ENCODE peak calls at places on chromosomes 1 and 21, in eight cellular contexts. C is GM03348; N is brain microvascular endothelial cell; Z is nephron progenitor cell; L is effector memory CD4-positive, alpha-beta T cell; A is left cardiac atrium; D is stomach; H is adipocyte. E is an unnamed sample.
A peak's percentile ranks its signal among the peaks of the same experiment; 100 is the strongest.

GRCh38 chr1:23159963-23160877 is 8.4 kb downstream of the LUZP1 start:
- DNase-seq in C (no peak), N (no peak), Z (no peak), L (no peak), A (no peak), D (no peak), H (no peak), E (no peak)

GRCh38 chr1:234154320-234155251 is 218.7 kb upstream of the COA6 start:
- DNase-seq in C (peak; percentile 72), N (peak; percentile 64), Z (peak; percentile 30), L (peak; percentile 2), A (no peak), D (no peak), H (peak; percentile 85), E (peak; percentile 19)

GRCh38 chr1:67094191-67094590 is 40.2 kb upstream of the SLC35D1 start:
- DNase-seq in C (no peak), N (no peak), Z (no peak), L (no peak), A (no peak), D (no peak), H (no peak), E (no peak)

GRCh38 chr1:107250169-107250568 is 109.3 kb downstream of the NTNG1 start:
- DNase-seq in C (no peak), N (no peak), Z (no peak), L (no peak), A (no peak), D (no peak), H (no peak), E (no peak)

GRCh38 chr21:45819478-45820170 is 161.9 kb upstream of the COL6A1 start:
- DNase-seq in C (no peak), N (no peak), Z (no peak), L (no peak), A (no peak), D (no peak), H (no peak), E (no peak)

GRCh38 chr21:32096411-32096810 is 182.4 kb downstream of the MIS18A start:
- DNase-seq in C (peak; percentile 54), N (no peak), Z (peak; percentile 25), L (no peak), A (peak; percentile 34), D (no peak), H (no peak), E (no peak)

GRCh38 chr1:223670458-223671159 is 5.1 kb upstream of the CAPN8 start:
- DNase-seq in C (peak; percentile 44), N (peak; percentile 9), Z (peak; percentile 58), L (no peak), A (no peak), D (peak; percentile 61), H (peak; percentile 14), E (no peak)

GRCh38 chr1:94056171-94056570 is 64.8 kb downstream of the ABCA4 start:
- DNase-seq in C (no peak), N (no peak), Z (no peak), L (no peak), A (no peak), D (no peak), H (no peak), E (no peak)

GRCh38 chr1:59903136-59903754 is 23.3 kb downstream of the CYP2J2 start:
- DNase-seq in C (peak; percentile 51), N (peak; percentile 20), Z (peak; percentile 24), L (no peak), A (no peak), D (no peak), H (no peak), E (no peak)

GRCh38 chr1:1462318-1462966 is 9.1 kb upstream of the ATAD3B start:
- DNase-seq in C (peak; percentile 56), N (no peak), Z (no peak), L (no peak), A (peak; percentile 53), D (no peak), H (no peak), E (no peak)

GRCh38 chr21:36929622-36930021 is 36.8 kb downstream of the HLCS start:
- DNase-seq in C (peak; percentile 33), N (no peak), Z (no peak), L (no peak), A (no peak), D (peak; percentile 55), H (no peak), E (no peak)

GRCh38 chr1:162690672-162691434 is 58.6 kb downstream of the DDR2 start:
- DNase-seq in C (peak; percentile 81), N (peak; percentile 73), Z (no peak), L (no peak), A (peak; percentile 75), D (no peak), H (peak; percentile 95), E (peak; percentile 79)

GRCh38 chr1:119159096-119159495 is 18.6 kb upstream of the WARS2 start:
- DNase-seq in C (peak; percentile 69), N (peak; percentile 22), Z (no peak), L (no peak), A (no peak), D (no peak), H (peak; percentile 6), E (peak; percentile 24)

GRCh38 chr1:81550753-81551152 is 250.0 kb upstream of the ADGRL2 start:
- DNase-seq in C (no peak), N (no peak), Z (no peak), L (no peak), A (no peak), D (no peak), H (no peak), E (no peak)

GRCh38 chr1:45492691-45493090 is 1.7 kb upstream of the TESK2 start:
- DNase-seq in C (no peak), N (no peak), Z (no peak), L (no peak), A (no peak), D (no peak), H (no peak), E (no peak)

GRCh38 chr21:44988607-44989537 is 49.0 kb downstream of the SLX9 start:
- DNase-seq in C (no peak), N (no peak), Z (no peak), L (no peak), A (peak; percentile 17), D (no peak), H (no peak), E (no peak)

GRCh38 chr21:32648165-32648564 is 36.0 kb upstream of the CFAP298 start:
- DNase-seq in C (no peak), N (no peak), Z (no peak), L (no peak), A (no peak), D (no peak), H (no peak), E (no peak)

GRCh38 chr1:3671371-3672180 is 19.3 kb downstream of the TP73 start:
- DNase-seq in C (no peak), N (peak; percentile 26), Z (no peak), L (no peak), A (peak; percentile 17), D (no peak), H (no peak), E (no peak)

GRCh38 chr1:28822779-28823178 is 10.8 kb downstream of the OPRD1 start:
- DNase-seq in C (no peak), N (no peak), Z (no peak), L (no peak), A (no peak), D (no peak), H (no peak), E (no peak)

GRCh38 chr1:913491-914252 is 10.1 kb upstream of the SAMD11 start:
- DNase-seq in C (no peak), N (no peak), Z (no peak), L (no peak), A (peak; percentile 15), D (peak; percentile 70), H (no peak), E (no peak)

GRCh38 chr1:24946861-24947658 is 17.0 kb upstream of the RUNX3 start:
- DNase-seq in C (peak; percentile 72), N (peak; percentile 55), Z (no peak), L (no peak), A (no peak), D (no peak), H (no peak), E (no peak)

GRCh38 chr1:202068596-202068995 is 54.1 kb upstream of the GPR37L1 start:
- DNase-seq in C (no peak), N (no peak), Z (no peak), L (no peak), A (no peak), D (no peak), H (no peak), E (no peak)

GRCh38 chr1:39500862-39501389 is 9.5 kb downstream of the BMP8A start:
- DNase-seq in C (no peak), N (no peak), Z (no peak), L (no peak), A (no peak), D (no peak), H (no peak), E (no peak)

GRCh38 chr1:43464840-43465693 is 11.3 kb upstream of the HYI start:
- DNase-seq in C (no peak), N (no peak), Z (no peak), L (no peak), A (no peak), D (no peak), H (no peak), E (no peak)

GRCh38 chr1:11839727-11840705 is 7.6 kb downstream of the NPPA start:
- DNase-seq in C (no peak), N (no peak), Z (no peak), L (no peak), A (peak; percentile 38), D (no peak), H (no peak), E (no peak)

GRCh38 chr1:168019407-168019806 is 82.5 kb upstream of the MPC2 start:
- DNase-seq in C (no peak), N (no peak), Z (no peak), L (no peak), A (no peak), D (no peak), H (no peak), E (no peak)

GRCh38 chr21:31781737-31782136 is 49.8 kb upstream of the SCAF4 start:
- DNase-seq in C (peak; percentile 44), N (peak; percentile 27), Z (no peak), L (no peak), A (peak; percentile 37), D (no peak), H (peak; percentile 40), E (no peak)

GRCh38 chr1:25107643-25108010 is 124.7 kb downstream of the SYF2 start:
- DNase-seq in C (no peak), N (peak; percentile 85), Z (no peak), L (no peak), A (no peak), D (no peak), H (peak; percentile 33), E (peak; percentile 41)

GRCh38 chr1:184497962-184498723 is 111.3 kb downstream of the C1orf21 start:
- DNase-seq in C (no peak), N (no peak), Z (no peak), L (no peak), A (no peak), D (no peak), H (no peak), E (no peak)

GRCh38 chr1:212769372-212770167 is 22.0 kb downstream of the NSL1 start:
- DNase-seq in C (no peak), N (no peak), Z (no peak), L (no peak), A (no peak), D (no peak), H (no peak), E (no peak)

GRCh38 chr21:44494956-44495355 is 39.6 kb downstream of the LRRC3 start:
- DNase-seq in C (no peak), N (no peak), Z (no peak), L (no peak), A (no peak), D (no peak), H (no peak), E (no peak)

GRCh38 chr1:228983661-228984060 is 248.4 kb downstream of the RHOU start:
- DNase-seq in C (no peak), N (no peak), Z (no peak), L (no peak), A (no peak), D (no peak), H (no peak), E (no peak)

E was measured in AG04449.